ENCODE peak calls at places on chromosomes 13 and 19, in ten cellular contexts. C is ovary, L is testis, S is K562, I is heart left ventricle, Y is GM12878, X is breast epithelium, E is spleen, K is uterus, D is tibial nerve. V is an unnamed sample.

GRCh38 chr13:26220575-26220974 is 1.5 kb downstream of the RNF6 start:
- DNase-seq in L (no peak), D (no peak), S (no peak), C (no peak), I (no peak), E (no peak), K (no peak), X (no peak), Y (no peak), V (no peak)

GRCh38 chr13:57568865-57569264 is 62.7 kb upstream of the PCDH17 start:
- DNase-seq in X (no peak), C (no peak), S (no peak), L (no peak), D (no peak), K (no peak), I (no peak), Y (no peak), E (no peak), V (no peak)

GRCh38 chr19:38711726-38712153 is 32.5 kb downstream of the CAPN12 start:
- DNase-seq in D (no peak), C (peak; percentile 62), Y (no peak), L (peak; percentile 78), K (peak; percentile 60), S (no peak), X (no peak), I (peak; percentile 55), E (no peak), V (peak; percentile 90)

GRCh38 chr19:1725100-1726064 is 27.9 kb upstream of the ONECUT3 start:
- DNase-seq in E (no peak), Y (no peak), L (peak; percentile 73), C (peak; percentile 32), I (peak; percentile 39), K (no peak), S (peak; percentile 100), D (peak; percentile 5), X (no peak), V (no peak)

GRCh38 chr19:4536798-4537197 is 1.8 kb upstream of the PLIN5 start:
- DNase-seq in X (no peak), C (no peak), D (no peak), K (no peak), L (no peak), S (no peak), E (no peak), Y (no peak), I (no peak), V (no peak)

GRCh38 chr19:35299523-35300339 is 7.8 kb downstream of the MAG start:
- DNase-seq in Y (no peak), S (peak; percentile 99), C (no peak), X (no peak), D (no peak), K (no peak), I (no peak), L (peak; percentile 70), E (no peak), V (no peak)

GRCh38 chr13:66375756-66376155 is 854.4 kb downstream of the PCDH9 start:
- DNase-seq in E (no peak), L (no peak), C (no peak), D (no peak), K (no peak), S (no peak), I (no peak), X (no peak), Y (no peak), V (no peak)

GRCh38 chr19:55640577-55641375 is at the start of gene ZNF580:
- DNase-seq in L (peak; percentile 61), S (peak; percentile 85), D (peak; percentile 25), I (peak; percentile 76), E (peak; percentile 92), Y (no peak), K (peak; percentile 72), X (peak; percentile 64), C (peak; percentile 78), V (peak; percentile 84)

GRCh38 chr13:65932587-65933239 is 1297.4 kb downstream of the PCDH9 start:
- DNase-seq in X (no peak), E (no peak), K (no peak), D (no peak), S (no peak), L (no peak), I (no peak), C (no peak), Y (no peak), V (no peak)

GRCh38 chr19:45446295-45446694 is 21.5 kb upstream of the FOSB start:
- DNase-seq in S (no peak), Y (no peak), E (no peak), I (no peak), C (no peak), D (no peak), L (no peak), X (no peak), K (no peak), V (no peak)

GRCh38 chr13:19860884-19861655 is 2.4 kb downstream of the ZMYM5 start:
- DNase-seq in Y (no peak), S (no peak), C (no peak), I (no peak), L (no peak), D (no peak), K (no peak), X (no peak), E (peak; percentile 34), V (no peak)

GRCh38 chr19:49056101-49056901 is 1.2 kb downstream of the CGB7 start:
- DNase-seq in C (peak; percentile 50), I (peak; percentile 56), L (peak; percentile 71), D (peak; percentile 10), K (peak; percentile 56), S (peak; percentile 91), X (no peak), E (peak; percentile 86), Y (no peak), V (peak; percentile 48)
- TF ChIP-seq POLR2A in C (no peak), I (no peak), L (no peak), D (no peak), K (no peak), S (no peak), X (no peak), E (no peak), Y (no peak), V (no peak)

DNA sequence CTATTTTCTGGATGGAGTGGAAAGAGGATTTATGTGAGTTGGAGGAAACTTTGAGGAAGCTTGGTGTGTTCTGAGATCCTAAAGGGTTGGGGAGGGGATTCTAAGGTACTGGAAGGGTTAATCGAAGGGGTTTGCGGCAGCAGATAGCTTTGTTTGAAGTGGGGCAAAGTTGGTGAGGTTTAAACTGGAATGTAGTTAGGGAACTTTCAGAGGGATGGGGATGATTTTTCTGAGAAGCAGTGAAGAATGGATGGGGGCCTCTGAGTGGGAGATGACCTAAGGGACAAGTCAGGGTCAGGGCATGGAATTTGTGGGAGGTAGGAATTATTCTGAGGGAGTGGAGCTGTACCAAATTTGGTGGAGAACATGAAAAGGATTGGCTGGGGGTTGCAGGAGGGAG is 3.9 kb downstream of the SAE1 start:
- DNase-seq in K (no peak), C (no peak), Y (no peak), D (no peak), L (no peak), S (no peak), X (no peak), I (no peak), E (no peak), V (no peak)
- H3K27ac ChIP-seq in K (no peak overlapping the region), C (no peak overlapping the region), Y (no peak overlapping the region), D (no peak overlapping the region), L (no peak overlapping the region), S (no peak overlapping the region), X (no peak overlapping the region), I (no peak overlapping the region), E (peak overlapping the region; percentile 45), V (peak overlapping the region; percentile 4)

DNA sequence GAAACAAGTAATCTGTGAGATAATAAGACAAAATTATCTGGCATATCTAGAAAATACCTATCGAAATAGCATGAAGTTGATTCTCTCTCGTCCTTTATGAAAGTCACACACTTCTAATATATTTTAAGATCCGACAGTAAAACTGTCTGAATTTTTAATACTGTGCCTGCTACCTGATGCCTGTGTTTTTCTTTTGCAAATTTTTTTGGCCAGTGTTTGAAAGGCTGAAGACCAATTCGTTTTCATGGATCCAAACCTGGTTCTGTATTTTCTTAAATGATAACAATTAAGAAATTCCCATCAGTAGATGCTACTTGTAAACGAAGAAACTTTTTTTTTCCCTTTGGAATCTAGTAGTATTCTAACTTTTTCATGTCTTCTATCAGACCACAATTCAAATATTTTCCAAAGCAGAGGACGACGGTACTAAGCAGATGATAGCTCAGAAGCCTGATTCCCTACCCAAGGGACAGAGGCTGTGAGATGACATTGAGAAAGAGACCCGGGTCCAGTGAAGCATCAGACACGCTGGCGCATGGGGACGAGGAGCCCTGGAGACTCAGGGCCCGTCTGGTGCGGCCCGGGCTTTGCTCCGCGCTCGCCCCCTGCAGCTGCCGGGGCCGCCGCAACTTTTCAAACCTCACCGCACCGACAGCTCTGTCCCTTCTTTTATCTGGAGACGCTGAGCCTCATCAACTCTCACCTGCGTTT is 49.5 kb upstream of the PABPC3 start:
- DNase-seq in X (no peak), D (no peak), I (no peak), K (no peak), C (no peak), Y (no peak), E (peak; percentile 41), L (no peak), S (no peak), V (no peak)
- H3K4me3 ChIP-seq in X (peak overlapping the region; percentile 60), D (peak overlapping the region; percentile 42), I (peak overlapping the region; percentile 34), K (no peak overlapping the region), C (no peak overlapping the region), Y (no peak overlapping the region), E (peak overlapping the region; percentile 23), L (peak overlapping the region; percentile 42), S (no peak overlapping the region), V (no peak overlapping the region)

GRCh38 chr19:49442354-49442753 is 1.0 kb upstream of the SLC17A7 start:
- DNase-seq in S (no peak), D (peak; percentile 79), Y (no peak), L (peak; percentile 41), C (no peak), E (no peak), K (peak; percentile 70), I (no peak), X (no peak), V (no peak)

GRCh38 chr19:49441210-49441959 is at the start of gene SLC17A7:
- DNase-seq in I (peak; percentile 67), C (no peak), D (peak; percentile 82), S (peak; percentile 88), K (peak; percentile 76), L (peak; percentile 64), E (no peak), Y (no peak), X (no peak), V (no peak)

GRCh38 chr19:49443366-49444099 is 2.2 kb upstream of the SLC17A7 start:
- DNase-seq in K (peak; percentile 96), E (peak; percentile 98), S (peak; percentile 71), I (peak; percentile 95), D (peak; percentile 93), X (peak; percentile 93), L (peak; percentile 98), Y (peak; percentile 80), C (peak; percentile 95), V (peak; percentile 97)

GRCh38 chr19:49441960-49442350 is 628 bp upstream of the SLC17A7 start:
- DNase-seq in C (no peak), L (no peak), I (no peak), E (no peak), D (no peak), S (no peak), Y (no peak), X (no peak), K (no peak), V (no peak)

DNA sequence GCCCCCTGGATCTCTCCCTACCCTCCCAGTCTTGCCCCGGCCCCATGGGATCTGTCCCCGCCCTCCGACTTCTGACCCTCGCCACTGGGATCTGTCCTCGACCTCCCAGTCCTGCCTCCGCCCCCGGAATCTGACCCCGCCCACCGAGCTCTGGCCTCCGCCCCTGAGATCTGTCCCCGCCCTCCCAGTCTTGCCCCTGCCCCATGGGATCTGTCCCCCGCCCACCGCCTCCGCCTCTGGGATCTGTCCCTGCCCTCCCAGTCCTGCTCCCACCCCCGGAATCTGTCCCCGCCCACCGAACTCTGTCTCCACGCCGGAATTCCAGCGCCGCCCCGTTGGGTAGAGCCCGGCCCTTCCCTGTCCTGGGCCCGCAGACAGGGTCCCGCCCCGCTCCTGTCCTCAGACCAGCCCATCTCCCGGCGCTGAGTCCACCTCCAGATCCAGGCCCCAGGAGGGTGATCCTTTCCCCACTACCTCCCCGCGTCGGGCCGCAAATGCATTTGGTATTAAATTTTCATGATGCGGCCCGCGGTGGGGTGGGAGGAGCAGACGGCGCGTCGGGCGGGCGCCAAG is 1.6 kb upstream of the SLC17A7 start:
- DNase-seq in D (peak; percentile 96), S (peak; percentile 87), K (peak; percentile 95), E (peak; percentile 92), C (peak; percentile 85), Y (no peak), X (peak; percentile 94), I (peak; percentile 96), L (peak; percentile 89), V (peak; percentile 90)
- TF ChIP-seq POLR2A in D (no peak), S (no peak), K (no peak), E (no peak), C (no peak), Y (no peak), X (no peak), I (peak; percentile 21), L (no peak), V (peak; percentile 35)

V was measured in thyroid gland.